ENCODE peak calls at places on chromosomes 12 and 14, in ten cellular contexts. E is neuronal stem cell, M is uterus, S is transverse colon, V is psoas muscle, L is SJCRH30, C is Caco-2, B is mammary epithelial cell, O is stomach, Z is PC-9. T is an unnamed sample.
A peak's percentile ranks its signal among the peaks of the same experiment; 100 is the strongest.

GRCh38 chr12:30792648-30793499 is 38.1 kb upstream of the CAPRIN2 start:
- DNase-seq in E (no peak), M (no peak), S (no peak), V (no peak), L (no peak), C (no peak), B (peak; percentile 72), O (no peak), Z (peak; percentile 96), T (no peak)

GRCh38 chr14:59360923-59361794 is 104.0 kb downstream of the GPR135 start:
- DNase-seq in E (no peak), M (peak; percentile 85), S (peak; percentile 67), V (peak; percentile 44), L (no peak), C (peak; percentile 70), B (peak; percentile 90), O (peak; percentile 59), Z (peak; percentile 99), T (no peak)

GRCh38 chr14:92914087-92914656 is 8.8 kb upstream of the CHGA start:
- DNase-seq in E (peak; percentile 67), M (no peak), S (no peak), V (no peak), L (peak; percentile 49), C (peak; percentile 69), B (peak; percentile 29), O (no peak), Z (no peak), T (no peak)

GRCh38 chr14:53306267-53306721 is 153.2 kb upstream of the DDHD1 start:
- DNase-seq in E (peak; percentile 62), M (peak; percentile 84), S (peak; percentile 22), V (peak; percentile 57), L (peak; percentile 39), C (peak; percentile 49), B (no peak), O (peak; percentile 34), Z (no peak), T (no peak)

GRCh38 chr14:95153866-95154265 is 3.5 kb downstream of the DICER1 start:
- DNase-seq in E (no peak), M (no peak), S (no peak), V (no peak), L (no peak), C (no peak), B (no peak), O (no peak), Z (no peak), T (no peak)

GRCh38 chr12:105493091-105493615 is 162.7 kb downstream of the C12orf75 start:
- DNase-seq in E (no peak), M (no peak), S (no peak), V (no peak), L (no peak), C (no peak), B (no peak), O (no peak), Z (no peak), T (no peak)

GRCh38 chr12:108950991-108951739 is 69.7 kb downstream of the SVOP start:
- DNase-seq in E (peak; percentile 74), M (peak; percentile 72), S (peak; percentile 81), V (peak; percentile 63), L (peak; percentile 41), C (peak; percentile 76), B (peak; percentile 68), O (peak; percentile 84), Z (peak; percentile 41), T (peak; percentile 11)

GRCh38 chr12:22083167-22083566 is 37.1 kb downstream of the CMAS start:
- DNase-seq in E (no peak), M (no peak), S (no peak), V (no peak), L (no peak), C (peak; percentile 36), B (peak; percentile 30), O (no peak), Z (no peak), T (no peak)

GRCh38 chr14:81516941-81517797 is 16.5 kb downstream of the SEL1L start:
- DNase-seq in E (no peak), M (peak; percentile 60), S (peak; percentile 30), V (no peak), L (no peak), C (peak; percentile 77), B (no peak), O (no peak), Z (no peak), T (no peak)

GRCh38 chr14:65095633-65096205 is 6.6 kb downstream of the MAX start:
- DNase-seq in E (no peak), M (peak; percentile 81), S (peak; percentile 56), V (peak; percentile 55), L (no peak), C (no peak), B (no peak), O (peak; percentile 72), Z (no peak), T (no peak)

GRCh38 chr12:95440401-95440800 is 33.6 kb upstream of the METAP2 start:
- DNase-seq in E (no peak), M (no peak), S (no peak), V (no peak), L (no peak), C (no peak), B (no peak), O (no peak), Z (no peak), T (no peak)

GRCh38 chr14:78107171-78107570 is 63.0 kb upstream of the NRXN3 start:
- DNase-seq in E (no peak), M (no peak), S (no peak), V (no peak), L (no peak), C (no peak), B (no peak), O (no peak), Z (no peak), T (no peak)

GRCh38 chr12:132788375-132789098 is 26.9 kb upstream of the ANKLE2 start:
- DNase-seq in E (no peak), M (no peak), S (no peak), V (no peak), L (no peak), C (no peak), B (no peak), O (no peak), Z (no peak), T (no peak)

GRCh38 chr12:96085475-96085874 is 50.1 kb upstream of the LTA4H start:
- DNase-seq in E (no peak), M (no peak), S (no peak), V (no peak), L (no peak), C (no peak), B (no peak), O (no peak), Z (no peak), T (no peak)

GRCh38 chr14:103543140-103543539 is 14.1 kb downstream of the TRMT61A start:
- DNase-seq in E (no peak), M (no peak), S (no peak), V (peak; percentile 19), L (peak; percentile 46), C (no peak), B (no peak), O (no peak), Z (peak; percentile 63), T (no peak)

GRCh38 chr14:61041704-61042103 is 60.7 kb downstream of the SLC38A6 start:
- DNase-seq in E (no peak), M (no peak), S (no peak), V (no peak), L (no peak), C (no peak), B (no peak), O (no peak), Z (no peak), T (no peak)

GRCh38 chr14:50775357-50775756 is 55.6 kb downstream of the NIN start:
- DNase-seq in E (no peak), M (no peak), S (no peak), V (no peak), L (no peak), C (no peak), B (peak; percentile 87), O (no peak), Z (peak; percentile 85), T (no peak)

GRCh38 chr12:56763753-56764657 is 881 bp downstream of the HSD17B6 start:
- DNase-seq in E (no peak), M (no peak), S (no peak), V (no peak), L (no peak), C (no peak), B (no peak), O (no peak), Z (peak; percentile 54), T (no peak)

GRCh38 chr12:44835641-44836379 is 40.3 kb downstream of the NELL2 start:
- DNase-seq in E (no peak), M (no peak), S (no peak), V (no peak), L (no peak), C (no peak), B (peak; percentile 56), O (no peak), Z (no peak), T (no peak)

GRCh38 chr12:1830981-1831930 is 10.9 kb downstream of the LRTM2 start:
- DNase-seq in E (peak; percentile 80), M (peak; percentile 24), S (peak; percentile 43), V (peak; percentile 71), L (peak; percentile 92), C (peak; percentile 94), B (peak; percentile 57), O (peak; percentile 93), Z (peak; percentile 68), T (no peak)

GRCh38 chr12:121797937-121798801 is 4.7 kb upstream of the RHOF start:
- DNase-seq in E (no peak), M (peak; percentile 71), S (peak; percentile 87), V (peak; percentile 81), L (peak; percentile 90), C (no peak), B (no peak), O (peak; percentile 76), Z (no peak), T (no peak)

GRCh38 chr12:71947645-71948105 is 9.0 kb downstream of the TPH2 start:
- DNase-seq in E (peak; percentile 82), M (no peak), S (no peak), V (no peak), L (no peak), C (peak; percentile 37), B (peak; percentile 87), O (no peak), Z (peak; percentile 91), T (no peak)
- H3K4me3 ChIP-seq in E (no peak overlapping the region), M (no peak overlapping the region), S (no peak overlapping the region), V (no peak overlapping the region), L (no peak overlapping the region), C (no peak overlapping the region), B (no peak overlapping the region), O (no peak overlapping the region), Z (no peak overlapping the region), T (no peak overlapping the region)

GRCh38 chr12:64759035-64759894 is at the start of gene GNS:
- DNase-seq in E (peak; percentile 95), M (peak; percentile 96), S (peak; percentile 98), V (peak; percentile 95), L (peak; percentile 92), C (peak; percentile 96), B (peak; percentile 93), O (peak; percentile 97), Z (peak; percentile 82), T (peak; percentile 81)
- H3K4me1 ChIP-seq in E (peaks cover 6% of the 10 kb centered on the region), M (no peaks in the 10 kb centered on the region), S (peaks cover 10% of the 10 kb centered on the region), V (peaks cover 6% of the 10 kb centered on the region), L (no peaks in the 10 kb centered on the region), C (peaks cover 3% of the 10 kb centered on the region), B (peaks cover 8% of the 10 kb centered on the region), O (peaks cover 31% of the 10 kb centered on the region), Z (peaks cover 24% of the 10 kb centered on the region), T (peaks cover 23% of the 10 kb centered on the region)

GRCh38 chr14:72049462-72049861 is 117.2 kb downstream of the RGS6 start:
- DNase-seq in E (no peak), M (no peak), S (no peak), V (no peak), L (no peak), C (no peak), B (peak; percentile 19), O (no peak), Z (no peak), T (no peak)
- H3K4me3 ChIP-seq in E (no peak overlapping the region), M (no peak overlapping the region), S (no peak overlapping the region), V (no peak overlapping the region), L (no peak overlapping the region), C (no peak overlapping the region), B (no peak overlapping the region), O (no peak overlapping the region), Z (no peak overlapping the region), T (no peak overlapping the region)

GRCh38 chr14:99413172-99413571 is 67.5 kb downstream of the SETD3 start:
- DNase-seq in E (no peak), M (no peak), S (no peak), V (no peak), L (no peak), C (no peak), B (no peak), O (no peak), Z (no peak), T (no peak)
- H3K4me1 ChIP-seq in E (peaks cover 17% of the 10 kb centered on the region), M (no peaks in the 10 kb centered on the region), S (no peaks in the 10 kb centered on the region), V (peaks cover 4% of the 10 kb centered on the region), L (no peaks in the 10 kb centered on the region), C (peaks cover 9% of the 10 kb centered on the region), B (peaks cover 5% of the 10 kb centered on the region), O (peaks cover 5% of the 10 kb centered on the region), Z (no peaks in the 10 kb centered on the region), T (no peaks in the 10 kb centered on the region)

T was measured in thoracic aorta.